ENCODE peak calls at places on chromosome 1, in nine cellular contexts. G, Y, E, K, V, X, C, I and P are unnamed samples.

GRCh38 chr1:205271277-205271676 is 43.5 kb downstream of the TMCC2 start:
- DNase-seq in E (no peak), Y (peak), V (no peak), X (no peak), C (no peak), I (no peak), G (no peak), K (no peak), P (peak)

GRCh38 chr1:39142394-39143060 is 62.0 kb upstream of the MACF1 start:
- DNase-seq in K (no peak), C (no peak), I (peak), X (no peak), V (no peak), E (no peak), G (peak), Y (peak), P (peak)

GRCh38 chr1:222167896-222168295 is 380.0 kb downstream of the HHIPL2 start:
- DNase-seq in G (no peak), K (no peak), Y (peak), I (no peak), C (no peak), E (no peak), V (no peak), X (no peak), P (no peak)

GRCh38 chr1:53731201-53731600 is 7.8 kb downstream of the GLIS1 start:
- DNase-seq in K (no peak), C (no peak), E (no peak), I (no peak), G (no peak), X (no peak), Y (peak), V (no peak), P (no peak)

GRCh38 chr1:59434336-59434735 is 137.4 kb downstream of the FGGY start:
- DNase-seq in Y (peak), V (no peak), K (no peak), G (no peak), X (no peak), E (no peak), I (no peak), C (no peak), P (no peak)

GRCh38 chr1:91797164-91797563 is 88.8 kb downstream of the TGFBR3 start:
- DNase-seq in V (no peak), C (no peak), I (no peak), X (no peak), K (no peak), E (no peak), G (no peak), Y (no peak), P (no peak)

GRCh38 chr1:78236711-78237110 is 190.9 kb downstream of the GIPC2 start:
- DNase-seq in V (no peak), C (no peak), G (no peak), Y (peak), E (no peak), X (no peak), K (no peak), I (no peak), P (no peak)

GRCh38 chr1:67361646-67362045 is 54.0 kb downstream of the IL12RB2 start:
- DNase-seq in K (no peak), E (no peak), I (no peak), X (no peak), C (no peak), G (no peak), Y (no peak), V (no peak), P (no peak)

GRCh38 chr1:39317910-39318633 is 113.6 kb downstream of the MACF1 start:
- DNase-seq in G (no peak), C (no peak), E (no peak), I (no peak), K (no peak), Y (peak), V (no peak), X (no peak), P (no peak)

GRCh38 chr1:30934613-30935012 is 26.1 kb upstream of the SDC3 start:
- DNase-seq in K (no peak), E (no peak), V (no peak), G (no peak), X (no peak), Y (no peak), I (no peak), C (no peak), P (no peak)

GRCh38 chr1:3879099-3879498 is 21.0 kb downstream of the C1orf174 start:
- DNase-seq in G (no peak), I (peak), K (no peak), E (no peak), Y (no peak), X (no peak), V (no peak), C (no peak), P (no peak)

GRCh38 chr1:235663628-235664027 is 14.0 kb upstream of the GNG4 start:
- DNase-seq in I (no peak), E (no peak), V (no peak), X (no peak), Y (no peak), C (no peak), K (no peak), G (no peak), P (no peak)

GRCh38 chr1:174090476-174090875 is 68.3 kb upstream of the RC3H1 start:
- DNase-seq in K (no peak), Y (no peak), I (no peak), E (no peak), G (no peak), X (no peak), C (no peak), V (no peak), P (no peak)

GRCh38 chr1:242318140-242318539 is 206.4 kb downstream of the PLD5 start:
- DNase-seq in K (no peak), I (no peak), X (no peak), V (no peak), E (no peak), Y (no peak), G (peak), C (no peak), P (no peak)

GRCh38 chr1:54290443-54291184 is 90.6 kb downstream of the MRPL37 start:
- DNase-seq in G (no peak), E (no peak), X (peak), V (no peak), I (no peak), K (no peak), Y (peak), C (no peak), P (peak)

GRCh38 chr1:207923561-207923960 is 12.6 kb upstream of the CD34 start:
- DNase-seq in G (peak), Y (no peak), E (peak), V (no peak), X (no peak), I (no peak), C (no peak), K (no peak), P (no peak)

GRCh38 chr1:182279724-182280506 is 111.7 kb downstream of the GLUL start:
- DNase-seq in X (no peak), C (no peak), G (peak), E (no peak), V (no peak), I (no peak), Y (no peak), K (no peak), P (no peak)

GRCh38 chr1:155913969-155914757 is 3.0 kb upstream of the RIT1 start:
- DNase-seq in G (no peak), Y (peak), E (no peak), X (no peak), V (no peak), I (no peak), C (no peak), K (no peak), P (no peak)

GRCh38 chr1:199546323-199546722 is 481.2 kb upstream of the NR5A2 start:
- DNase-seq in K (no peak), G (no peak), Y (peak), E (no peak), C (no peak), V (no peak), X (no peak), I (no peak), P (no peak)

GRCh38 chr1:50105430-50105829 is 3.3 kb upstream of the ELAVL4 start:
- DNase-seq in G (no peak), Y (no peak), V (no peak), E (no peak), C (no peak), X (no peak), K (no peak), I (no peak), P (no peak)

GRCh38 chr1:69121708-69122107 is 446.0 kb upstream of the LRRC7 start:
- DNase-seq in X (no peak), E (no peak), G (no peak), K (no peak), Y (peak), C (no peak), I (no peak), V (no peak), P (no peak)

GRCh38 chr1:40394456-40395172 is 21.1 kb downstream of the SMAP2 start:
- DNase-seq in V (no peak), E (no peak), I (no peak), K (no peak), Y (peak), X (no peak), C (no peak), G (no peak), P (no peak)

GRCh38 chr1:24117722-24118409 is 5.9 kb upstream of the MYOM3 start:
- DNase-seq in K (no peak), Y (peak), V (no peak), C (peak), I (peak), X (no peak), E (no peak), G (no peak), P (peak)

GRCh38 chr1:31779687-31780086 is 15.5 kb upstream of the ADGRB2 start:
- DNase-seq in I (no peak), X (no peak), K (no peak), V (no peak), Y (no peak), E (no peak), G (no peak), C (no peak), P (no peak)

GRCh38 chr1:1282998-1283397 is 2.8 kb downstream of the SCNN1D start:
- DNase-seq in E (peak), V (no peak), I (no peak), K (no peak), Y (peak), G (no peak), C (no peak), X (no peak), P (no peak)

DNA sequence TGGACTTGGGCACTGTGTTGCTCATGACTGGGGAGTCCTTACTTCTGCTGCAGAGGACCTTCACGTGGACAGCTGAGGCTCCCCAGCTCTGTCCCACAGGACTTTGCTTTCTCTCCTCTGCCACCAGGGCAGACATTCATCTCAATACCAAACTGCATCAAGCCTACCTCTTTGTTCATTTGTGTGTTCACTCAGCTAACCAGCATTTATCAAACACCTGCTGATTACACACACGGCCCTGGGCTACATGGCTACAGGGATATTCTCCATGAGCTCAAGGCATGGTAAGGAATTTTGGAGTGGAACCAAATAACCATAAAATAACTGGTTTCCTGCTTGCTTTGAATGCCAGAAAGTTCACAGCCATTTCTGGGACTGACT is 54.6 kb downstream of the LDLRAD2 start:
- DNase-seq in I (no peak), G (no peak), K (no peak), Y (no peak), C (no peak), X (no peak), E (no peak), V (no peak), P (no peak)
- H3K4me3 ChIP-seq in I (no peak), G (no peak), K (no peak), Y (no peak), C (no peak), X (no peak), E (no peak), V (no peak), P (no peak)

GRCh38 chr1:6456800-6457466 is 9.0 kb downstream of the TNFRSF25 start:
- DNase-seq in G (no peak), C (no peak), E (no peak), Y (no peak), X (no peak), K (no peak), I (no peak), V (no peak), P (no peak)
- TF ChIP-seq CTCF in G (peak), C (no peak), E (no peak), Y (no peak), X (no peak), K (no peak), I (no peak), V (no peak), P (no peak)

DNA sequence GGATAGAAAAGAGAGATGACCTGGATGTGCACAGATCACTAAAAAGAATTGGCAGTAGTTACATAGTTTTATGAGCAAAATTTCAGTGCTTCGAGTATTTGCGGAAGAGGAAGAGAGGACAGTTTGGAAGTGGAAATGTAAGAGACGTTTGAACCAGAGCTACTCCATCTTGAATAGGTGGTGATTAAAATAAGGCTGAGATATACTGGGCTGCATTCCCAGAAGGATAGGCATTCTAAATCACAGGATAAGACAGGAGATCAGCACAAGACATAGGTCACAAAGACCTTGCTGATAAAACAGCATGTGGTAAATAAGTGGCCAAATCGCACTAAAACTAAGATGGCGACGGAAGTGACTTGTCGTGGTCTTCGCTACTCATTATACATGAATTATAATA is 453.3 kb downstream of the COL11A1 start:
- DNase-seq in Y (no peak), K (no peak), I (no peak), C (no peak), G (no peak), V (no peak), E (no peak), X (no peak), P (no peak)
- H3K4me3 ChIP-seq in Y (no peak), K (no peak), I (no peak), C (no peak), G (no peak), V (no peak), E (no peak), X (no peak), P (no peak)

GRCh38 chr1:6083385-6083784 is 37.7 kb downstream of the KCNAB2 start:
- DNase-seq in C (no peak), G (no peak), E (no peak), X (no peak), K (no peak), I (no peak), Y (no peak), V (no peak), P (no peak)

GRCh38 chr1:6077919-6078318 is 32.2 kb downstream of the KCNAB2 start:
- DNase-seq in C (no peak), V (no peak), X (no peak), K (no peak), E (no peak), Y (no peak), I (peak), G (no peak), P (no peak)

GRCh38 chr1:6082430-6082971 is 36.8 kb downstream of the KCNAB2 start:
- DNase-seq in Y (no peak), E (no peak), V (no peak), K (no peak), G (peak), I (no peak), C (no peak), X (no peak), P (no peak)

GRCh38 chr1:6081901-6082300 is 36.2 kb downstream of the KCNAB2 start:
- DNase-seq in E (no peak), V (no peak), K (no peak), G (no peak), X (no peak), C (no peak), Y (no peak), I (no peak), P (no peak)

GRCh38 chr1:6080469-6080868 is 34.8 kb downstream of the KCNAB2 start:
- DNase-seq in X (no peak), I (no peak), V (no peak), E (no peak), C (no peak), G (no peak), K (no peak), Y (no peak), P (no peak)
- TF ChIP-seq CTCF in X (no peak), I (no peak), V (no peak), E (no peak), C (no peak), G (peak), K (peak), Y (peak), P (no peak)